ENCODE peak calls at places on chromosomes 3 and 15, in seven cellular contexts. H is CD4-positive, alpha-beta T cell; P is BJ; G is IMR-90; T is GM12865; N is RWPE2; O is Calu3. L is an unnamed sample.

GRCh38 chr15:49116108-49116507 is 39.3 kb downstream of the COPS2 start:
- DNase-seq in G (no peak), T (no peak), H (no peak), O (no peak), N (no peak), P (no peak), L (no peak)

GRCh38 chr3:131739211-131739610 is 236.4 kb upstream of the MRPL3 start:
- DNase-seq in T (no peak), N (no peak), G (no peak), P (no peak), H (no peak), O (no peak), L (no peak)

GRCh38 chr3:188522115-188522514 is 368.2 kb downstream of the LPP start:
- DNase-seq in N (no peak), T (no peak), G (no peak), P (no peak), H (no peak), O (no peak), L (no peak)

GRCh38 chr3:40108643-40109042 is 200.9 kb upstream of the EIF1B start:
- DNase-seq in N (no peak), H (no peak), G (no peak), T (no peak), O (no peak), P (no peak), L (no peak)

GRCh38 chr15:65069179-65069578 is 1.4 kb upstream of the RASL12 start:
- DNase-seq in G (peak), O (no peak), T (no peak), N (no peak), H (no peak), P (peak), L (no peak)

GRCh38 chr3:106068386-106068785 is 199.6 kb upstream of the CBLB start:
- DNase-seq in P (no peak), G (no peak), N (no peak), H (no peak), T (no peak), O (no peak), L (no peak)

GRCh38 chr3:11522398-11522715 is 121.4 kb downstream of the VGLL4 start:
- DNase-seq in H (no peak), O (no peak), N (no peak), G (peak), T (no peak), P (no peak), L (no peak)

GRCh38 chr3:46356909-46357308 is 3.0 kb downstream of the CCR2 start:
- DNase-seq in N (no peak), P (no peak), G (no peak), H (no peak), O (no peak), T (no peak), L (no peak)

GRCh38 chr3:150183619-150184425 is 213.1 kb upstream of the PFN2 start:
- DNase-seq in T (peak), H (peak), P (no peak), O (peak), N (peak), G (peak), L (peak)

GRCh38 chr15:50113187-50113505 is 5.9 kb downstream of the ATP8B4 start:
- DNase-seq in G (no peak), T (no peak), O (no peak), H (no peak), N (no peak), P (no peak), L (no peak)

GRCh38 chr3:45693941-45694521 is 4.8 kb downstream of the SACM1L start:
- DNase-seq in N (no peak), H (no peak), P (no peak), O (no peak), T (peak), G (no peak), L (no peak)

GRCh38 chr15:99106417-99107220 is 1.7 kb downstream of the SYNM start:
- DNase-seq in O (no peak), N (no peak), H (no peak), G (peak), P (no peak), T (no peak), L (no peak)

GRCh38 chr3:120622870-120623718 is 27.0 kb downstream of the NDUFB4 start:
- DNase-seq in O (peak), G (peak), H (no peak), N (no peak), P (peak), T (peak), L (no peak)

GRCh38 chr3:195386739-195387138 is 56.1 kb downstream of the ACAP2 start:
- DNase-seq in N (no peak), H (no peak), O (no peak), G (no peak), P (no peak), T (no peak), L (no peak)

GRCh38 chr15:59283717-59284336 is 77.2 kb downstream of the LDHAL6B start:
- DNase-seq in O (peak), H (no peak), G (no peak), P (no peak), T (no peak), N (peak), L (no peak)

GRCh38 chr3:113639683-113640082 is 56.8 kb downstream of the USF3 start:
- DNase-seq in N (no peak), P (no peak), T (no peak), H (no peak), O (no peak), G (no peak), L (no peak)

GRCh38 chr3:13200465-13200864 is 127.2 kb upstream of the IQSEC1 start:
- DNase-seq in N (no peak), G (no peak), O (no peak), P (no peak), T (no peak), H (no peak), L (no peak)

GRCh38 chr3:47542614-47543173 is 29.2 kb upstream of the ELP6 start:
- DNase-seq in O (no peak), T (no peak), P (no peak), H (no peak), G (peak), N (no peak), L (no peak)

GRCh38 chr3:30539772-30540171 is 66.6 kb upstream of the TGFBR2 start:
- DNase-seq in G (peak), N (no peak), T (no peak), O (no peak), H (no peak), P (no peak), L (no peak)

GRCh38 chr3:67620869-67621268 is 33.5 kb downstream of the SUCLG2 start:
- DNase-seq in P (no peak), H (no peak), N (no peak), G (no peak), O (no peak), T (no peak), L (no peak)

GRCh38 chr3:87359807-87360206 is 83.4 kb upstream of the POU1F1 start:
- DNase-seq in G (no peak), O (peak), N (no peak), T (no peak), H (no peak), P (no peak), L (no peak)

GRCh38 chr3:149955449-149955848 is 15.2 kb downstream of the PFN2 start:
- DNase-seq in P (no peak), G (no peak), H (no peak), T (no peak), N (no peak), O (no peak), L (no peak)

GRCh38 chr3:62982795-62983455 is 107.7 kb upstream of the CADPS start:
- DNase-seq in G (no peak), T (no peak), P (no peak), O (no peak), H (no peak), N (no peak), L (peak)

GRCh38 chr15:62601779-62602540 is 436.9 kb upstream of the C2CD4B start:
- DNase-seq in O (no peak), H (no peak), P (no peak), N (no peak), G (peak), T (no peak), L (no peak)

GRCh38 chr3:52472239-52472783 is 16.9 kb downstream of the NISCH start:
- DNase-seq in P (no peak), H (no peak), N (no peak), G (no peak), O (no peak), T (no peak), L (no peak)
- TF ChIP-seq CTCF in P (no peak), H (no peak), N (peak), G (no peak), O (no peak), T (no peak), L (no peak)

DNA sequence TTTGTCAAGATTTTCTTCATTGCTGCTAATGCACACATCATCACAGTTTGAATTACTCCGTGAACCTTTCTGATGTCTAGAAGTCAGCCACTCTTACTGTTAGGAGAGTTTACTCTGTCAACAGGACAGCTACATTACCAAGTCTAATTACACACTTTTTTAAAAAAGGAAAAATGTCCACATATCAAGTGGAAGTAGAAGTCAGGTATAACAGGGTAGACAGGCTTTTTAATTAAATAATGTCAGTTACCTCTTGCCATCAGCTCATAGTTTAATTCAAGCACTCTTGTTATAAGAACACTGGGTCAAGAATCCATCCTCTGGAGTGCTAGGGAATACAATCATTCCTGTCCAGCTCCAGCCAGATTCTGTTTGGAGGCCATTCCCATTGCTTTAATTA is 232.8 kb downstream of the TAFA4 start:
- DNase-seq in H (no peak), G (no peak), N (no peak), P (no peak), T (no peak), O (no peak), L (no peak)
- TF ChIP-seq CTCF in H (no peak), G (no peak), N (no peak), P (no peak), T (no peak), O (no peak), L (no peak)

GRCh38 chr3:58254144-58254543 is 16.6 kb downstream of the ABHD6 start:
- DNase-seq in P (no peak), T (no peak), O (no peak), N (no peak), G (no peak), H (no peak), L (no peak)

GRCh38 chr3:58250093-58250707 is 12.6 kb downstream of the ABHD6 start:
- DNase-seq in T (no peak), H (no peak), G (no peak), N (no peak), P (no peak), O (no peak), L (no peak)

GRCh38 chr3:58246148-58247051 is 8.8 kb downstream of the ABHD6 start:
- DNase-seq in H (no peak), O (no peak), P (no peak), N (no peak), G (no peak), T (no peak), L (no peak)

GRCh38 chr3:58251653-58252052 is 14.1 kb downstream of the ABHD6 start:
- DNase-seq in O (no peak), G (no peak), T (no peak), P (no peak), N (no peak), H (no peak), L (no peak)

GRCh38 chr3:58249358-58250092 is 11.9 kb downstream of the ABHD6 start:
- DNase-seq in P (no peak), O (no peak), T (no peak), H (no peak), G (no peak), N (no peak), L (no peak)
- TF ChIP-seq CTCF in P (no peak), O (no peak), T (no peak), H (no peak), G (peak), N (no peak), L (no peak)

DNA sequence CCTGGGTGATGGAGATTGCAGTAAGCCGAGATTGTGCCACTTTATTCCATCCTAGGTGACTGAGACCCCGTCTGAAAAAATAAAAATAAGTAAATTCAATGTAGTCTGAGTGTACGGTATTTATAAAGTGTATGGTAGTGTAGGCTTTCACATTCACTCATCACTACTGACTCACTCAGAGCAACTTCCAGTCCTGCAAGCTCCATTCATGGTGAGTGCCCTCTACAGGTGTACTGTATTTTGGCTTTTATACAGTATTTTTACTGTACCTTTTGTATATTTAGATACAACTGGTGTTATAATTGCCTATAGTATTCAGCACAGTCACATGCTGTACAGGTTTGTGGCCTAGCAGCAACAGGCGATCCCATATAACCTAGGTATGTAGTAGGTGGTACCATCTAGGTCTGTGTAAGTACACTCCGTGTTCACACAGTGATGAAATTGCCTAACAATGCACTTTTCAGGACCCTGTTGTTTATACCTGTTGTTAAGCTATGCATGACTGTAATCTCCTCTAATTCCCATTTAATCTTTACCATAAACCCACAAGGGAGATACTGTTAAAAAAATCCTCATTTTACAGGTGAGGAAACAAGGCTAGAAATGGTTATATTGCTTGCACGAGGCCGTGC is 19.3 kb downstream of the CACNA1D start:
- DNase-seq in G (no peak), T (peak), N (no peak), O (peak), P (no peak), H (no peak), L (no peak)
- TF ChIP-seq CTCF in G (no peak), T (peak), N (peak), O (peak), P (no peak), H (no peak), L (no peak)